ENCODE peak calls at places on chromosomes 13 and 19, in eight cellular contexts. One of them, this sample, is unnamed.

GRCh38 chr19:12847159-12848139 is 9.1 kb downstream of the MAST1 start:
- DNase-seq in activated CD4-positive, alpha-beta T cell treated with anti-CD3 and anti-CD28 coated beads, Interleukin-2, amount 50 U/mL, for 1 hour: peak
- DNase-seq in naive thymus-derived CD4-positive, alpha-beta T cell: peak
- DNase-seq in CD8-positive, alpha-beta memory T cell: peak
- DNase-seq in left colon: peak
- DNase-seq in H7: peak
- DNase-seq in BE2C: peak
- DNase-seq in endodermal cell: peak
- DNase-seq in this sample: peak

GRCh38 chr13:22801402-22802003 is 379.3 kb upstream of the SGCG start:
- DNase-seq in activated CD4-positive, alpha-beta T cell treated with anti-CD3 and anti-CD28 coated beads, Interleukin-2, amount 50 U/mL, for 1 hour: no peak
- DNase-seq in naive thymus-derived CD4-positive, alpha-beta T cell: no peak
- DNase-seq in CD8-positive, alpha-beta memory T cell: no peak
- DNase-seq in left colon: no peak
- DNase-seq in H7: no peak
- DNase-seq in BE2C: no peak
- DNase-seq in endodermal cell: no peak
- DNase-seq in this sample: no peak

GRCh38 chr13:114063545-114064515 is 68.6 kb downstream of the RASA3 start:
- DNase-seq in activated CD4-positive, alpha-beta T cell treated with anti-CD3 and anti-CD28 coated beads, Interleukin-2, amount 50 U/mL, for 1 hour: no peak
- DNase-seq in naive thymus-derived CD4-positive, alpha-beta T cell: no peak
- DNase-seq in CD8-positive, alpha-beta memory T cell: no peak
- DNase-seq in left colon: no peak
- DNase-seq in H7: no peak
- DNase-seq in BE2C: no peak
- DNase-seq in endodermal cell: no peak
- DNase-seq in this sample: no peak

GRCh38 chr19:48997972-48998371 is 4.3 kb downstream of the RUVBL2 start:
- DNase-seq in activated CD4-positive, alpha-beta T cell treated with anti-CD3 and anti-CD28 coated beads, Interleukin-2, amount 50 U/mL, for 1 hour: peak
- DNase-seq in naive thymus-derived CD4-positive, alpha-beta T cell: no peak
- DNase-seq in CD8-positive, alpha-beta memory T cell: peak
- DNase-seq in left colon: peak
- DNase-seq in H7: peak
- DNase-seq in BE2C: peak
- DNase-seq in endodermal cell: peak
- DNase-seq in this sample: no peak

GRCh38 chr19:737591-738093 is 13.3 kb upstream of the MISP start:
- DNase-seq in activated CD4-positive, alpha-beta T cell treated with anti-CD3 and anti-CD28 coated beads, Interleukin-2, amount 50 U/mL, for 1 hour: peak
- DNase-seq in naive thymus-derived CD4-positive, alpha-beta T cell: peak
- DNase-seq in CD8-positive, alpha-beta memory T cell: peak
- DNase-seq in left colon: peak
- DNase-seq in H7: peak
- DNase-seq in BE2C: peak
- DNase-seq in endodermal cell: peak
- DNase-seq in this sample: no peak

GRCh38 chr13:23570099-23570926 is at the start of gene TNFRSF19:
- DNase-seq in activated CD4-positive, alpha-beta T cell treated with anti-CD3 and anti-CD28 coated beads, Interleukin-2, amount 50 U/mL, for 1 hour: no peak
- DNase-seq in naive thymus-derived CD4-positive, alpha-beta T cell: no peak
- DNase-seq in CD8-positive, alpha-beta memory T cell: no peak
- DNase-seq in left colon: no peak
- DNase-seq in H7: no peak
- DNase-seq in BE2C: peak
- DNase-seq in endodermal cell: peak
- DNase-seq in this sample: peak

GRCh38 chr19:49507803-49508494 is 4.5 kb upstream of the FCGRT start:
- DNase-seq in activated CD4-positive, alpha-beta T cell treated with anti-CD3 and anti-CD28 coated beads, Interleukin-2, amount 50 U/mL, for 1 hour: no peak
- DNase-seq in naive thymus-derived CD4-positive, alpha-beta T cell: no peak
- DNase-seq in CD8-positive, alpha-beta memory T cell: no peak
- DNase-seq in left colon: no peak
- DNase-seq in H7: peak
- DNase-seq in BE2C: no peak
- DNase-seq in endodermal cell: no peak
- DNase-seq in this sample: no peak

GRCh38 chr13:50275392-50276063 is 260.3 kb downstream of the KCNRG start:
- DNase-seq in activated CD4-positive, alpha-beta T cell treated with anti-CD3 and anti-CD28 coated beads, Interleukin-2, amount 50 U/mL, for 1 hour: no peak
- DNase-seq in naive thymus-derived CD4-positive, alpha-beta T cell: no peak
- DNase-seq in CD8-positive, alpha-beta memory T cell: no peak
- DNase-seq in left colon: no peak
- DNase-seq in H7: no peak
- DNase-seq in BE2C: no peak
- DNase-seq in endodermal cell: no peak
- DNase-seq in this sample: no peak

GRCh38 chr13:74135306-74136088 is 1.3 kb upstream of the KLF12 start:
- DNase-seq in activated CD4-positive, alpha-beta T cell treated with anti-CD3 and anti-CD28 coated beads, Interleukin-2, amount 50 U/mL, for 1 hour: peak
- DNase-seq in naive thymus-derived CD4-positive, alpha-beta T cell: peak
- DNase-seq in CD8-positive, alpha-beta memory T cell: peak
- DNase-seq in left colon: peak
- DNase-seq in H7: peak
- DNase-seq in BE2C: peak
- DNase-seq in endodermal cell: peak
- DNase-seq in this sample: no peak

GRCh38 chr19:29587518-29587986 is 18.5 kb upstream of the POP4 start:
- DNase-seq in activated CD4-positive, alpha-beta T cell treated with anti-CD3 and anti-CD28 coated beads, Interleukin-2, amount 50 U/mL, for 1 hour: peak
- DNase-seq in naive thymus-derived CD4-positive, alpha-beta T cell: no peak
- DNase-seq in CD8-positive, alpha-beta memory T cell: peak
- DNase-seq in left colon: no peak
- DNase-seq in H7: no peak
- DNase-seq in BE2C: no peak
- DNase-seq in endodermal cell: no peak
- DNase-seq in this sample: no peak

GRCh38 chr19:54478677-54479266 is 5.7 kb upstream of the CDC42EP5 start:
- DNase-seq in activated CD4-positive, alpha-beta T cell treated with anti-CD3 and anti-CD28 coated beads, Interleukin-2, amount 50 U/mL, for 1 hour: no peak
- DNase-seq in naive thymus-derived CD4-positive, alpha-beta T cell: peak
- DNase-seq in CD8-positive, alpha-beta memory T cell: no peak
- DNase-seq in left colon: peak
- DNase-seq in H7: peak
- DNase-seq in BE2C: no peak
- DNase-seq in endodermal cell: peak
- DNase-seq in this sample: peak

GRCh38 chr19:39307822-39308530 is 11.8 kb downstream of the IFNL1 start:
- DNase-seq in activated CD4-positive, alpha-beta T cell treated with anti-CD3 and anti-CD28 coated beads, Interleukin-2, amount 50 U/mL, for 1 hour: no peak
- DNase-seq in naive thymus-derived CD4-positive, alpha-beta T cell: no peak
- DNase-seq in CD8-positive, alpha-beta memory T cell: no peak
- DNase-seq in left colon: no peak
- DNase-seq in H7: peak
- DNase-seq in BE2C: no peak
- DNase-seq in endodermal cell: peak
- DNase-seq in this sample: no peak

GRCh38 chr19:46487802-46488445 is 7.7 kb downstream of the PNMA8B start:
- DNase-seq in activated CD4-positive, alpha-beta T cell treated with anti-CD3 and anti-CD28 coated beads, Interleukin-2, amount 50 U/mL, for 1 hour: peak
- DNase-seq in naive thymus-derived CD4-positive, alpha-beta T cell: peak
- DNase-seq in CD8-positive, alpha-beta memory T cell: peak
- DNase-seq in left colon: peak
- DNase-seq in H7: peak
- DNase-seq in BE2C: peak
- DNase-seq in endodermal cell: peak
- DNase-seq in this sample: peak